ENCODE peak calls at places on chromosomes 4 and X, in nine cellular contexts. L, E, D, I, K, V, O, Y and F are unnamed samples.

GRCh38 chrX:75784689-75785491 is at the start of gene MAGEE2:
- DNase-seq in L (no peak), E (no peak), D (no peak), I (peak), K (peak), V (peak), O (no peak), Y (no peak), F (peak)

GRCh38 chrX:103393487-103393886 is 17.1 kb downstream of the BEX3 start:
- DNase-seq in L (no peak), E (no peak), D (no peak), I (no peak), K (no peak), V (no peak), O (no peak), Y (no peak), F (no peak)

GRCh38 chr4:149173241-149174013 is 642.2 kb downstream of the IQCM start:
- DNase-seq in L (no peak), E (no peak), D (no peak), I (no peak), K (no peak), V (no peak), O (no peak), Y (no peak), F (no peak)

GRCh38 chr4:138576684-138577083 is 334.5 kb upstream of the SLC7A11 start:
- DNase-seq in L (no peak), E (peak), D (no peak), I (no peak), K (no peak), V (peak), O (no peak), Y (no peak), F (no peak)

GRCh38 chr4:46425775-46426400 is 36.0 kb upstream of the GABRA2 start:
- DNase-seq in L (no peak), E (peak), D (no peak), I (no peak), K (no peak), V (no peak), O (no peak), Y (no peak), F (no peak)

GRCh38 chr4:52877006-52877405 is 14.9 kb downstream of the RASL11B start:
- DNase-seq in L (peak), E (no peak), D (peak), I (no peak), K (no peak), V (no peak), O (no peak), Y (no peak), F (peak)

GRCh38 chr4:160745126-160745525 is 1418.7 kb downstream of the FSTL5 start:
- DNase-seq in L (no peak), E (no peak), D (no peak), I (no peak), K (no peak), V (no peak), O (no peak), Y (no peak), F (no peak)

GRCh38 chr4:70945452-70946055 is 43.4 kb downstream of the MOB1B start:
- DNase-seq in L (no peak), E (no peak), D (no peak), I (no peak), K (no peak), V (no peak), O (no peak), Y (no peak), F (no peak)

GRCh38 chr4:114729339-114729738 is 130.7 kb downstream of the UGT8 start:
- DNase-seq in L (no peak), E (no peak), D (no peak), I (no peak), K (no peak), V (no peak), O (no peak), Y (no peak), F (no peak)

GRCh38 chr4:156901871-156902270 is 69.7 kb downstream of the PDGFC start:
- DNase-seq in L (no peak), E (no peak), D (no peak), I (no peak), K (no peak), V (no peak), O (no peak), Y (no peak), F (no peak)

GRCh38 chr4:148445071-148445902 is 3.1 kb upstream of the NR3C2 start:
- DNase-seq in L (peak), E (no peak), D (peak), I (peak), K (peak), V (no peak), O (peak), Y (peak), F (peak)

GRCh38 chrX:154368630-154369452 is 5.6 kb downstream of the FLNA start:
- DNase-seq in L (peak), E (peak), D (peak), I (peak), K (no peak), V (peak), O (peak), Y (peak), F (peak)

GRCh38 chrX:40573763-40574162 is 7.0 kb upstream of the ATP6AP2 start:
- DNase-seq in L (no peak), E (peak), D (no peak), I (no peak), K (no peak), V (peak), O (no peak), Y (peak), F (no peak)

GRCh38 chrX:9163153-9163790 is 129.3 kb upstream of the FAM9B start:
- DNase-seq in L (no peak), E (peak), D (no peak), I (no peak), K (no peak), V (peak), O (no peak), Y (no peak), F (no peak)

GRCh38 chrX:9171841-9172240 is 137.9 kb upstream of the FAM9B start:
- DNase-seq in L (no peak), E (peak), D (no peak), I (no peak), K (no peak), V (peak), O (no peak), Y (no peak), F (no peak)

GRCh38 chrX:9164535-9165425 is 130.9 kb upstream of the FAM9B start:
- DNase-seq in L (no peak), E (peak), D (no peak), I (no peak), K (no peak), V (peak), O (no peak), Y (no peak), F (no peak)

GRCh38 chrX:9164086-9164485 is 130.2 kb upstream of the FAM9B start:
- DNase-seq in L (no peak), E (no peak), D (no peak), I (no peak), K (no peak), V (no peak), O (no peak), Y (no peak), F (no peak)

DNA sequence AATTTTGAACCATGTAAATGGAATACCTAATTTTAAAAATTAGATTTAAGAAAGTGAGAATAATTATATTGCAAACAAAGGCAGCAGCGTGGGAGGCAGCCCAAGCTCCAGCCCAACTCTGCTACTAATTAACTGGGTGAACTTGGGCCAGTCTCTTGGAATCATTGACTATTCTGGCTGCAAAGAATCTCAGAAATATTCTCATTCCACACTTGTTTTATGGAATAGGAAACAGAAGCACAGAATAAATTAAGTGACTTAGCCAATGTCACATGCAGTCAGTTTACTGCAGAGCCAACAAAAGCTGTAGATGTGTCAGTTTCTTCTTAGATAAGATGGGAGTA is 132.6 kb upstream of the FAM9B start:
- DNase-seq in L (no peak), E (no peak), D (no peak), I (no peak), K (no peak), V (peak), O (no peak), Y (no peak), F (no peak)
- H3K27ac ChIP-seq in L (no peak), E (no peak), D (no peak), I (no peak), K (no peak), V (peak), O (no peak), Y (no peak), F (no peak)

DNA sequence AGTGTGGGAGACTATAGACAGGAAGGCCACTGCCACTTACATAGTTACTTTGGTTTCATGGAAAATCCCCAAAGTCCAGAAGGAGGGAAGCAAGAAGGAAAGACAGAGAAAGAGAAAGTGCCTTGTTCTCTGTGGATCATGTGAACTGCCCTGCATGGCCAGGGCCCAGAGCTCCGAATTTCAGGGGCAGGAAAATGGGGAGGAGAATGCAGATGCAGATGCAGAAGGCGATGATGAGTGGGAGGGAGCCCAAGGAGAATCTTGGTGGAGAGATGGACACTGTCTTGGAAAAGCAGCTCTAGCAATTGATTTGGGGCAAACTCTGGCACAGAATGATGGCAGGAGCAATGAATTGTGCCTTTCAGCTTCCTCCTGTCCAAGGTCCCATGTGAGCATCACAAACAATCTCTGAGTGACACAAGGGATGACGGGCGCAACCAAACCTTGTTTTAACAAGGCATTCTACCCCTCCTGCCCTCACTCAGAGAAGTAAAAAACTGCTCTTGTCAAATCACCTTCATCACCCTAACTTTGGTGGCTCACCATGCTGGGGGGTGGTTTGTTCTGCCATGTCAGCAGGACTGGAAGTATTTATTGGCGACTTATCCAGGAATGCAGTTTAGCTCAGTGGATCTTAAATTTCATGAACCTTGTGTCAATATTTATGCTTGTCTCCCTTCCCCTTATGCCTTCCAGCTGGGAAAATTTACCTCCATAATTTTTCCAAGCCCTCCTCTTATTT is 53.5 kb downstream of the TSC22D3 start:
- DNase-seq in L (no peak), E (no peak), D (no peak), I (no peak), K (no peak), V (no peak), O (no peak), Y (no peak), F (no peak)
- H3K27ac ChIP-seq in L (peak), E (no peak), D (no peak), I (no peak), K (peak), V (peak), O (peak), Y (no peak), F (no peak)

GRCh38 chr4:123554819-123555499 is 158.4 kb downstream of the SPRY1 start:
- DNase-seq in L (no peak), E (peak), D (no peak), I (no peak), K (no peak), V (no peak), O (peak), Y (no peak), F (no peak)
- H3K27ac ChIP-seq in L (peak), E (peak), D (peak), I (peak), K (peak), V (peak), O (peak), Y (no peak), F (peak)

DNA sequence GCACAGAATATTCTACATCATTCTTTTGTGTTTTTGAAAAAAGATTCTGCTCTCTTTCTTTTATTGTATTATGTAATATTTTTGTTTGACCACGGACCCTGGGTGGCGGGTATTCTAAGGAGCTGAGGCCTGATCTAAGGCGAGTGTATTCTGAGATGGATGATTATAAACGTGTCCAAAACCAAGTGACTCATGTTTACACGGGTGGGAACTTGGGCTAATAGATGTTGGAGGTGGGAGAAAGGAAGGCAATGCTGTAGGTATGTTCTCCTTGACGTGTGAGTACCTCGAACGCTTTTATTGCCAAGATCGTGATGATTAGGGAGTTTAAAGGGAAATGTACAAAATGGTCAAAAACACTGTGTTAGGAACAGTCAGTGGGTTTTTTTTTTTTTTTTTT is 188.9 kb upstream of the FAT1 start:
- DNase-seq in L (no peak), E (no peak), D (no peak), I (no peak), K (no peak), V (no peak), O (no peak), Y (no peak), F (no peak)
- H3K27ac ChIP-seq in L (no peak), E (no peak), D (no peak), I (no peak), K (no peak), V (no peak), O (no peak), Y (no peak), F (no peak)

GRCh38 chr4:73086095-73086869 is 16.8 kb upstream of the COX18 start:
- DNase-seq in L (no peak), E (no peak), D (no peak), I (no peak), K (no peak), V (no peak), O (no peak), Y (no peak), F (no peak)

GRCh38 chr4:73075832-73076231 is 6.3 kb upstream of the COX18 start:
- DNase-seq in L (no peak), E (no peak), D (no peak), I (no peak), K (no peak), V (no peak), O (no peak), Y (no peak), F (no peak)

GRCh38 chr4:73080789-73081188 is 11.3 kb upstream of the COX18 start:
- DNase-seq in L (no peak), E (peak), D (no peak), I (no peak), K (peak), V (no peak), O (no peak), Y (no peak), F (no peak)
- H3K27ac ChIP-seq in L (no peak), E (no peak), D (no peak), I (no peak), K (peak), V (no peak), O (no peak), Y (no peak), F (no peak)

GRCh38 chr4:6732441-6733357 is 16.7 kb downstream of the BLOC1S4 start:
- DNase-seq in L (peak), E (peak), D (peak), I (peak), K (peak), V (peak), O (peak), Y (no peak), F (peak)

GRCh38 chr4:6730603-6731300 is 14.8 kb downstream of the BLOC1S4 start:
- DNase-seq in L (no peak), E (no peak), D (no peak), I (no peak), K (no peak), V (no peak), O (no peak), Y (peak), F (no peak)

GRCh38 chr4:6731780-6732179 is 15.8 kb downstream of the BLOC1S4 start:
- DNase-seq in L (no peak), E (no peak), D (no peak), I (no peak), K (no peak), V (no peak), O (no peak), Y (no peak), F (no peak)

GRCh38 chr4:6733358-6734164 is 17.6 kb downstream of the BLOC1S4 start:
- DNase-seq in L (no peak), E (no peak), D (no peak), I (no peak), K (no peak), V (no peak), O (no peak), Y (no peak), F (no peak)

GRCh38 chr4:6731301-6731641 is 15.3 kb downstream of the BLOC1S4 start:
- DNase-seq in L (no peak), E (no peak), D (no peak), I (no peak), K (no peak), V (no peak), O (no peak), Y (no peak), F (no peak)
- H3K27ac ChIP-seq in L (no peak), E (no peak), D (no peak), I (no peak), K (peak), V (peak), O (no peak), Y (peak), F (no peak)

GRCh38 chr4:10154241-10154640 is 37.6 kb upstream of the WDR1 start:
- DNase-seq in L (no peak), E (no peak), D (no peak), I (no peak), K (no peak), V (no peak), O (no peak), Y (no peak), F (no peak)
- H3K27ac ChIP-seq in L (no peak), E (no peak), D (no peak), I (no peak), K (no peak), V (no peak), O (no peak), Y (no peak), F (no peak)

DNA sequence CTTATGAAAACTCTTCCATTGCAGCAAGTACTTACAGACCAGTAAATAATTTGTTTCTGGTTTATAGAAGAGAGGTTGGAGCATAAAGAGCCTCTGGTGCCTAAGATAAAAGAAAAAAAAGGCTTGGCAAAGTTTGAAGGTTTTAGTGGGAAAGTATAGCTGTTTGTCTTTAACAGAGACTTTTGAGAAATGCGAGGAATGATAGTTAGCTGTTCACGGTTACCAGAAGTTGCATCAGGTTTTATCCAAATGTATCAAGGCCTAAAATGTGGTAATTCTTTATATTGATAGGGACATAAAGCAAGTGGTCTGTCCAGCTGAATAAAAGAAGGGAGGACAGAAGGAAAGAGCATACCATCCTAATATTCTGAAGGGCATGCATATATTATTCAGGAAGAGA is 29.3 kb downstream of the RAP1GDS1 start:
- DNase-seq in L (no peak), E (peak), D (no peak), I (no peak), K (no peak), V (no peak), O (no peak), Y (no peak), F (no peak)
- H3K27ac ChIP-seq in L (no peak), E (peak), D (no peak), I (no peak), K (peak), V (peak), O (no peak), Y (no peak), F (no peak)

DNA sequence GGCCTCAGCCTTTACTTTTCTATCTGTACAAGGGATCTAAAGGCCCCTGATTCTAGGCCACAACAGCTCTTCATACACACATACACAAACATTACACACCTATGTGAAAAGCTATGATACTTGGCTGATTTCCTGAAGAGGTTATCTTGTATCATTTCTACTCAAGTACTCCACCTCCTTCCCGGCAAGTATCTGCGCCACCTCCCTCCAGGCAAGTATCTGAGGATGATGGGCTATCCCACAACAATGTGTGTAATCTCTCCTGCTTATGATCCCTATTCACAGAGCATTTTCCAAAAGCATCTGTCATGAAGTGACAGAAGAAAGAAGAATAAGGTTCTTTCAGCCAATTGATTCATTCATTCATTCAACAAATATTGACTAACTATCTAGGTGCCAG is 36.8 kb downstream of the AFAP1 start:
- DNase-seq in L (no peak), E (no peak), D (no peak), I (no peak), K (no peak), V (no peak), O (no peak), Y (no peak), F (no peak)
- H3K27ac ChIP-seq in L (peak), E (no peak), D (no peak), I (no peak), K (peak), V (peak), O (peak), Y (peak), F (no peak)